ENCODE peak calls at places on chromosomes 2 and 18, in seven cellular contexts. One of them, this sample, is unnamed. For H3K4me1, the result is how much of the 10 kb centered on the place peaks cover.

GRCh38 chr2:178419123-178419522 is 31.9 kb downstream of the PRKRA start:
- DNase-seq in tibial nerve: no peak
- DNase-seq in adrenal gland: no peak
- DNase-seq in mammary epithelial cell: no peak
- DNase-seq in GM23248: peak
- DNase-seq in gastrocnemius medialis: no peak
- DNase-seq in upper lobe of right lung: no peak
- DNase-seq in this sample: no peak

GRCh38 chr2:185757356-185757755 is 18.8 kb downstream of the FSIP2 start:
- DNase-seq in tibial nerve: no peak
- DNase-seq in adrenal gland: no peak
- DNase-seq in mammary epithelial cell: peak
- DNase-seq in GM23248: no peak
- DNase-seq in gastrocnemius medialis: no peak
- DNase-seq in upper lobe of right lung: no peak
- DNase-seq in this sample: no peak

GRCh38 chr2:88159955-88160415 is 10.2 kb upstream of the THNSL2 start:
- DNase-seq in tibial nerve: peak
- DNase-seq in adrenal gland: peak
- DNase-seq in mammary epithelial cell: peak
- DNase-seq in GM23248: peak
- DNase-seq in gastrocnemius medialis: no peak
- DNase-seq in upper lobe of right lung: no peak
- DNase-seq in this sample: no peak

GRCh38 chr2:12504443-12504842 is 212.3 kb upstream of the TRIB2 start:
- DNase-seq in tibial nerve: no peak
- DNase-seq in adrenal gland: no peak
- DNase-seq in mammary epithelial cell: peak
- DNase-seq in GM23248: peak
- DNase-seq in gastrocnemius medialis: no peak
- DNase-seq in upper lobe of right lung: no peak
- DNase-seq in this sample: no peak

GRCh38 chr2:152034257-152034801 is 64.5 kb downstream of the CACNB4 start:
- DNase-seq in tibial nerve: no peak
- DNase-seq in adrenal gland: no peak
- DNase-seq in mammary epithelial cell: no peak
- DNase-seq in GM23248: no peak
- DNase-seq in gastrocnemius medialis: no peak
- DNase-seq in upper lobe of right lung: no peak
- DNase-seq in this sample: no peak

GRCh38 chr2:61151434-61151833 is 10.6 kb upstream of the C2orf74 start:
- DNase-seq in tibial nerve: no peak
- DNase-seq in adrenal gland: no peak
- DNase-seq in mammary epithelial cell: peak
- DNase-seq in GM23248: peak
- DNase-seq in gastrocnemius medialis: no peak
- DNase-seq in upper lobe of right lung: no peak
- DNase-seq in this sample: no peak

GRCh38 chr2:88059979-88060906 is 4.7 kb upstream of the KRCC1 start:
- DNase-seq in tibial nerve: no peak
- DNase-seq in adrenal gland: no peak
- DNase-seq in mammary epithelial cell: peak
- DNase-seq in GM23248: peak
- DNase-seq in gastrocnemius medialis: no peak
- DNase-seq in upper lobe of right lung: no peak
- DNase-seq in this sample: no peak

GRCh38 chr2:110732422-110733413 is at the start of gene ACOXL:
- DNase-seq in tibial nerve: no peak
- DNase-seq in adrenal gland: no peak
- DNase-seq in mammary epithelial cell: peak
- DNase-seq in GM23248: no peak
- DNase-seq in gastrocnemius medialis: no peak
- DNase-seq in upper lobe of right lung: peak
- DNase-seq in this sample: no peak

GRCh38 chr2:842151-842792 is 108.4 kb upstream of the SNTG2 start:
- DNase-seq in tibial nerve: no peak
- DNase-seq in adrenal gland: no peak
- DNase-seq in mammary epithelial cell: no peak
- DNase-seq in GM23248: no peak
- DNase-seq in gastrocnemius medialis: no peak
- DNase-seq in upper lobe of right lung: no peak
- DNase-seq in this sample: no peak

GRCh38 chr2:138087761-138088602 is 123.7 kb downstream of the HNMT start:
- DNase-seq in tibial nerve: no peak
- DNase-seq in adrenal gland: no peak
- DNase-seq in mammary epithelial cell: no peak
- DNase-seq in GM23248: no peak
- DNase-seq in gastrocnemius medialis: no peak
- DNase-seq in upper lobe of right lung: no peak
- DNase-seq in this sample: no peak

GRCh38 chr2:180564051-180564450 is 416.4 kb upstream of the UBE2E3 start:
- DNase-seq in tibial nerve: no peak
- DNase-seq in adrenal gland: no peak
- DNase-seq in mammary epithelial cell: no peak
- DNase-seq in GM23248: no peak
- DNase-seq in gastrocnemius medialis: no peak
- DNase-seq in upper lobe of right lung: no peak
- DNase-seq in this sample: no peak

GRCh38 chr2:109458512-109458911 is 155.3 kb downstream of the SEPTIN10 start:
- DNase-seq in tibial nerve: no peak
- DNase-seq in adrenal gland: no peak
- DNase-seq in mammary epithelial cell: no peak
- DNase-seq in GM23248: no peak
- DNase-seq in gastrocnemius medialis: no peak
- DNase-seq in upper lobe of right lung: peak
- DNase-seq in this sample: peak

GRCh38 chr18:6284300-6284699 is 130.4 kb downstream of the L3MBTL4 start:
- DNase-seq in tibial nerve: no peak
- DNase-seq in adrenal gland: no peak
- DNase-seq in mammary epithelial cell: no peak
- DNase-seq in GM23248: no peak
- DNase-seq in gastrocnemius medialis: no peak
- DNase-seq in upper lobe of right lung: no peak
- DNase-seq in this sample: no peak

GRCh38 chr18:51091270-51091669 is 61.3 kb downstream of the SMAD4 start:
- DNase-seq in tibial nerve: no peak
- DNase-seq in adrenal gland: no peak
- DNase-seq in mammary epithelial cell: no peak
- DNase-seq in GM23248: no peak
- DNase-seq in gastrocnemius medialis: no peak
- DNase-seq in upper lobe of right lung: no peak
- DNase-seq in this sample: no peak

GRCh38 chr2:168169097-168169745 is 78.2 kb downstream of the STK39 start:
- DNase-seq in tibial nerve: no peak
- DNase-seq in adrenal gland: no peak
- DNase-seq in mammary epithelial cell: no peak
- DNase-seq in GM23248: no peak
- DNase-seq in gastrocnemius medialis: no peak
- DNase-seq in upper lobe of right lung: no peak
- DNase-seq in this sample: no peak

GRCh38 chr2:37820471-37820991 is 104.6 kb upstream of the RMDN2 start:
- DNase-seq in tibial nerve: no peak
- DNase-seq in adrenal gland: no peak
- DNase-seq in mammary epithelial cell: no peak
- DNase-seq in GM23248: peak
- DNase-seq in gastrocnemius medialis: no peak
- DNase-seq in upper lobe of right lung: no peak
- DNase-seq in this sample: no peak

GRCh38 chr2:241036964-241037421 is 38.6 kb downstream of the SNED1 start:
- DNase-seq in tibial nerve: no peak
- DNase-seq in adrenal gland: no peak
- DNase-seq in mammary epithelial cell: no peak
- DNase-seq in GM23248: no peak
- DNase-seq in gastrocnemius medialis: no peak
- DNase-seq in upper lobe of right lung: no peak
- DNase-seq in this sample: no peak

GRCh38 chr2:40127147-40127546 is 324.7 kb downstream of the SLC8A1 start:
- DNase-seq in tibial nerve: no peak
- DNase-seq in adrenal gland: no peak
- DNase-seq in mammary epithelial cell: no peak
- DNase-seq in GM23248: no peak
- DNase-seq in gastrocnemius medialis: no peak
- DNase-seq in upper lobe of right lung: no peak
- DNase-seq in this sample: no peak
- H3K4me1 ChIP-seq in tibial nerve: under half
- H3K4me1 ChIP-seq in adrenal gland: under half
- H3K4me1 ChIP-seq in mammary epithelial cell: under half
- H3K4me1 ChIP-seq in GM23248: half or more
- H3K4me1 ChIP-seq in gastrocnemius medialis: under half
- H3K4me1 ChIP-seq in upper lobe of right lung: under half
- H3K4me1 ChIP-seq in this sample: under half

GRCh38 chr18:67733094-67733493 is 216.6 kb upstream of the DSEL start:
- DNase-seq in tibial nerve: no peak
- DNase-seq in adrenal gland: no peak
- DNase-seq in mammary epithelial cell: peak
- DNase-seq in GM23248: peak
- DNase-seq in gastrocnemius medialis: no peak
- DNase-seq in upper lobe of right lung: no peak
- DNase-seq in this sample: no peak
- H3K27ac ChIP-seq in tibial nerve: no peak
- H3K27ac ChIP-seq in adrenal gland: no peak
- H3K27ac ChIP-seq in mammary epithelial cell: peak
- H3K27ac ChIP-seq in GM23248: peak
- H3K27ac ChIP-seq in gastrocnemius medialis: no peak
- H3K27ac ChIP-seq in upper lobe of right lung: no peak
- H3K27ac ChIP-seq in this sample: no peak

GRCh38 chr2:127104166-127104660 is 2.7 kb downstream of the BIN1 start:
- DNase-seq in tibial nerve: no peak
- DNase-seq in adrenal gland: no peak
- DNase-seq in mammary epithelial cell: no peak
- DNase-seq in GM23248: no peak
- DNase-seq in gastrocnemius medialis: no peak
- DNase-seq in upper lobe of right lung: no peak
- DNase-seq in this sample: no peak

GRCh38 chr2:127104881-127105655 is 1.9 kb downstream of the BIN1 start:
- DNase-seq in tibial nerve: no peak
- DNase-seq in adrenal gland: peak
- DNase-seq in mammary epithelial cell: no peak
- DNase-seq in GM23248: peak
- DNase-seq in gastrocnemius medialis: peak
- DNase-seq in upper lobe of right lung: no peak
- DNase-seq in this sample: no peak

GRCh38 chr2:127106457-127106997 is 427 bp downstream of the BIN1 start:
- DNase-seq in tibial nerve: no peak
- DNase-seq in adrenal gland: peak
- DNase-seq in mammary epithelial cell: peak
- DNase-seq in GM23248: no peak
- DNase-seq in gastrocnemius medialis: no peak
- DNase-seq in upper lobe of right lung: peak
- DNase-seq in this sample: no peak

GRCh38 chr2:127106998-127107621 is at the start of gene BIN1:
- DNase-seq in tibial nerve: peak
- DNase-seq in adrenal gland: peak
- DNase-seq in mammary epithelial cell: peak
- DNase-seq in GM23248: peak
- DNase-seq in gastrocnemius medialis: peak
- DNase-seq in upper lobe of right lung: peak
- DNase-seq in this sample: peak

DNA sequence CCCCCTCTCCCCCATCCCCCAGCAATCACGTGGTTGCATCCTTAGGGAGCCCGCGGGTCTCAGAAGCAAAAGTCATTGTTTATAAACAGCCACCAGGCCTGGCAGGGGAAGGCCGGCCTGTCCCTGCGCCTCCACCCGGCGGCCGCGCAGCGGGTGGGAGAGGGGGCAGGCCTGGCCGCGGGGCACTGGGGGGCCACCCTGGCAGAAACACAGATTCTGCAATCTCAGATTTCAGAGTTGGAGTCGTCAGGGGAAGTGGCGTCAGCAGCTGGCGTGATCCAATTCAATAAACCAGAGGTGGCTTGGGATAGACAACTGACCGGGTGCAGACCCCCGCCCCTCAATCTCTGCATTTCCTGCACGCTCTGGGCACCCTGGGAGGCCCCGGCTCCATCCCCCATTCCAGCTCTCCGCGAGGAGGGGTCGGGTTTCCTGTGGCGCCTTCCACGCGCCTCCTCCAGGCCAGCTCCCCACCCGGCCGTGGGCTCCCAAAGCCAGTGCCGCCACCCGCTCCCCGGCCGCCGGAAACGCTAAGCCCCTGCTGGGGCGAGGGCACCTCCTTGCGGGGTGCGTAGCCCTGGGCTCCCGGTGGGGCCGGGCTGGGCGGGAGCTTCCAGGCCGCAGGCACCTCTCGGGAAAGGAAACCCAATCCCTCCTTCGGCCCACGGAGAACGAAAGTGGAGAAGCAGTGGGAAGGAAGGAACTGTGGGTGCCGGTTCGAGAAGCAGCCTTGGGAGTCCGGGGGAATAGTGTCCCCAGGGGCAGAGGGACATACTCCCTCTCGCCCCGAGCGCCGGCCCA is 1.1 kb downstream of the BIN1 start:
- DNase-seq in tibial nerve: no peak
- DNase-seq in adrenal gland: peak
- DNase-seq in mammary epithelial cell: no peak
- DNase-seq in GM23248: peak
- DNase-seq in gastrocnemius medialis: no peak
- DNase-seq in upper lobe of right lung: peak
- DNase-seq in this sample: no peak
- H3K4me1 ChIP-seq in tibial nerve: under half
- H3K4me1 ChIP-seq in adrenal gland: half or more
- H3K4me1 ChIP-seq in mammary epithelial cell: under half
- H3K4me1 ChIP-seq in GM23248: under half
- H3K4me1 ChIP-seq in gastrocnemius medialis: half or more
- H3K4me1 ChIP-seq in upper lobe of right lung: under half
- H3K4me1 ChIP-seq in this sample: under half

GRCh38 chr2:47799210-47799609 is 16.3 kb downstream of the MSH6 start:
- DNase-seq in tibial nerve: no peak
- DNase-seq in adrenal gland: no peak
- DNase-seq in mammary epithelial cell: no peak
- DNase-seq in GM23248: no peak
- DNase-seq in gastrocnemius medialis: no peak
- DNase-seq in upper lobe of right lung: no peak
- DNase-seq in this sample: no peak

GRCh38 chr2:47798628-47799027 is 15.7 kb downstream of the MSH6 start:
- DNase-seq in tibial nerve: peak
- DNase-seq in adrenal gland: no peak
- DNase-seq in mammary epithelial cell: no peak
- DNase-seq in GM23248: no peak
- DNase-seq in gastrocnemius medialis: no peak
- DNase-seq in upper lobe of right lung: no peak
- DNase-seq in this sample: no peak

GRCh38 chr2:47801118-47801517 is 18.2 kb downstream of the MSH6 start:
- DNase-seq in tibial nerve: no peak
- DNase-seq in adrenal gland: no peak
- DNase-seq in mammary epithelial cell: no peak
- DNase-seq in GM23248: no peak
- DNase-seq in gastrocnemius medialis: no peak
- DNase-seq in upper lobe of right lung: no peak
- DNase-seq in this sample: no peak

DNA sequence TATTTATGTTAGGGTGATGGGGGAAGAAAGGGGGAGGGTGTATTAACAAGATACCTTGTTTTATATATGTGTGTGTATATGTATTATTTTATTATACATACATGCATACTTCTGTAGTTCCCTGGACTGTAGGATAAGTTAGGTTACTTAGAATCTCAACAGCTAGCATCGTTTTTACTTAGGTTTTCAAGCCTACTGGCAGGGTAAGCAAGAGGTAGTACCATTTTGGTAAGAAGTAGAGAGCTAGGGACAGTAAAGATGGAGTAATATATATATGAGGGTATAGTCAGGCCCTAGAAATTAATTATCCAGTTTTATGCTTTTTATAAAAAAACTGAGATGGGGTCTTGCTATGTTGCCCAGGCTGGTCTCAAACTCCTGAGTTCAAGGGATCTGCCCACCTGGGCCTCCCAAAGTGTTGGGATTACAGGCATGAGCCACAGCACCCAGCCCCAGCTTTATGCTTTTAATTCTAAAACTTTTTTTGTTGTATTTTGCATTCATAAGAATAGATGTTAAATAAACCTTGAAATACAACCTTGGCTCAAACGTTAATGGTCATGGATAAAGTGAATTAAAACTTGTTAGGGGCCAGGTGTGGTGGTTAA is 13.2 kb downstream of the MSH6 start:
- DNase-seq in tibial nerve: no peak
- DNase-seq in adrenal gland: no peak
- DNase-seq in mammary epithelial cell: no peak
- DNase-seq in GM23248: no peak
- DNase-seq in gastrocnemius medialis: no peak
- DNase-seq in upper lobe of right lung: no peak
- DNase-seq in this sample: no peak
- H3K27ac ChIP-seq in tibial nerve: no peak
- H3K27ac ChIP-seq in adrenal gland: no peak
- H3K27ac ChIP-seq in mammary epithelial cell: no peak
- H3K27ac ChIP-seq in GM23248: no peak
- H3K27ac ChIP-seq in gastrocnemius medialis: no peak
- H3K27ac ChIP-seq in upper lobe of right lung: no peak
- H3K27ac ChIP-seq in this sample: no peak

This sample was measured in tibial artery.